ENCODE peak calls at places on chromosomes 1 and 21, in eight cellular contexts. H is NCI-H1417 treated with DMSO at 0.1 percent for 48 hours, Y is SK-N-SH, N is T-cell, G is non-pigmented ciliary epithelial cell, M is ELR, K is WTC11, O is EL. C is an unnamed sample.

GRCh38 chr1:191498318-191498717 is 659.9 kb upstream of the RGS18 start:
- DNase-seq in O (peak), G (peak), K (no peak), Y (no peak), M (peak), H (no peak), N (no peak), C (no peak)

GRCh38 chr21:33308586-33309490 is 15.9 kb upstream of the IFNAR1 start:
- DNase-seq in M (no peak), H (no peak), O (no peak), N (peak), K (no peak), Y (peak), G (no peak), C (peak)

GRCh38 chr1:77874804-77875445 is 13.5 kb upstream of the NEXN start:
- DNase-seq in K (no peak), O (peak), Y (no peak), G (peak), N (no peak), M (peak), H (no peak), C (no peak)

GRCh38 chr1:87880747-87881133 is 552.1 kb downstream of the LMO4 start:
- DNase-seq in H (no peak), K (no peak), Y (no peak), O (peak), N (no peak), M (no peak), G (no peak), C (no peak)

GRCh38 chr1:117363591-117364048 is 3.6 kb upstream of the MAN1A2 start:
- DNase-seq in O (no peak), M (no peak), Y (no peak), G (no peak), K (no peak), H (no peak), N (no peak), C (no peak)

GRCh38 chr1:16372535-16373340 is 5.7 kb downstream of the SZRD1 start:
- DNase-seq in Y (no peak), K (no peak), M (no peak), N (no peak), O (peak), G (no peak), H (no peak), C (no peak)

GRCh38 chr21:26844258-26845065 is 747 bp downstream of the ADAMTS1 start:
- DNase-seq in O (peak), G (no peak), K (peak), M (peak), Y (peak), H (no peak), N (no peak), C (no peak)

GRCh38 chr21:43654806-43655489 is 4.3 kb downstream of the HSF2BP start:
- DNase-seq in H (no peak), O (peak), N (no peak), M (peak), K (no peak), G (no peak), Y (no peak), C (no peak)

GRCh38 chr1:163414778-163415177 is 93.0 kb downstream of the NUF2 start:
- DNase-seq in M (no peak), G (no peak), N (no peak), K (no peak), Y (no peak), H (no peak), O (no peak), C (no peak)

GRCh38 chr1:153608089-153608672 is 4.8 kb downstream of the S100A16 start:
- DNase-seq in H (no peak), K (no peak), G (no peak), N (no peak), M (peak), Y (no peak), O (no peak), C (no peak)

GRCh38 chr21:34882719-34883131 is 166.4 kb downstream of the RUNX1 start:
- DNase-seq in G (no peak), M (peak), Y (no peak), O (no peak), N (no peak), H (no peak), K (no peak), C (no peak)

GRCh38 chr1:43237131-43237530 is 32.7 kb upstream of the TMEM125 start:
- DNase-seq in M (no peak), O (peak), H (no peak), G (no peak), Y (no peak), K (no peak), N (no peak), C (no peak)

GRCh38 chr1:206918076-206918475 is 3.7 kb downstream of the FCMR start:
- DNase-seq in H (no peak), G (no peak), K (no peak), O (no peak), Y (no peak), M (no peak), N (no peak), C (no peak)

GRCh38 chr1:116474921-116475849 is 95.6 kb downstream of the CD58 start:
- DNase-seq in O (no peak), N (no peak), Y (no peak), K (no peak), H (no peak), M (no peak), G (no peak), C (no peak)

GRCh38 chr21:34912022-34912933 is 136.8 kb downstream of the RUNX1 start:
- DNase-seq in O (peak), M (peak), N (no peak), K (no peak), G (no peak), Y (no peak), H (no peak), C (no peak)

GRCh38 chr1:26666855-26667254 is 29.0 kb upstream of the ARID1A start:
- DNase-seq in O (peak), M (peak), Y (no peak), K (no peak), H (no peak), G (no peak), N (no peak), C (no peak)

GRCh38 chr1:43317817-43318471 is 17.2 kb downstream of the TIE1 start:
- DNase-seq in Y (no peak), H (no peak), G (no peak), N (no peak), M (no peak), O (no peak), K (no peak), C (no peak)

GRCh38 chr1:246165826-246166709 is 341.0 kb downstream of the SMYD3 start:
- DNase-seq in G (no peak), H (peak), N (no peak), O (no peak), K (no peak), M (no peak), Y (no peak), C (no peak)

GRCh38 chr1:43982798-43983197 is 3.8 kb downstream of the B4GALT2 start:
- DNase-seq in Y (no peak), N (no peak), M (no peak), G (no peak), K (no peak), H (no peak), O (no peak), C (no peak)

GRCh38 chr1:54095543-54096286 is 42.3 kb downstream of the TCEANC2 start:
- DNase-seq in M (no peak), K (no peak), N (no peak), H (peak), G (no peak), Y (peak), O (no peak), C (no peak)

GRCh38 chr1:162230096-162230495 is 146.6 kb downstream of the SPATA46 start:
- DNase-seq in H (peak), O (peak), K (peak), M (peak), G (no peak), N (no peak), Y (no peak), C (no peak)